ENCODE peak calls at places on chromosomes 12 and 14, in four cellular contexts. One of them, this sample, is unnamed.

GRCh38 chr14:93086441-93087055 is 29.2 kb downstream of the ITPK1 start:
- DNase-seq in CD4-positive, alpha-beta memory T cell: no peak
- DNase-seq in adrenal gland: no peak
- DNase-seq in germinal center: no peak
- DNase-seq in this sample: no peak

GRCh38 chr14:67357583-67358354 is 1.8 kb downstream of the ATP6V1D start:
- DNase-seq in CD4-positive, alpha-beta memory T cell: no peak
- DNase-seq in adrenal gland: no peak
- DNase-seq in germinal center: no peak
- DNase-seq in this sample: no peak

GRCh38 chr12:1583421-1584078 is 10.8 kb downstream of the FBXL14 start:
- DNase-seq in germinal center: peak
- DNase-seq in CD4-positive, alpha-beta memory T cell: peak
- DNase-seq in adrenal gland: peak
- DNase-seq in this sample: peak

GRCh38 chr12:91327889-91328288 is 145.3 kb upstream of the DCN start:
- DNase-seq in CD4-positive, alpha-beta memory T cell: no peak
- DNase-seq in adrenal gland: no peak
- DNase-seq in germinal center: no peak
- DNase-seq in this sample: no peak

GRCh38 chr12:6998708-6999451 is 19.4 kb downstream of the LPCAT3 start:
- DNase-seq in germinal center: no peak
- DNase-seq in adrenal gland: peak
- DNase-seq in CD4-positive, alpha-beta memory T cell: no peak
- DNase-seq in this sample: no peak

GRCh38 chr14:59328410-59328809 is 136.8 kb downstream of the GPR135 start:
- DNase-seq in germinal center: no peak
- DNase-seq in adrenal gland: no peak
- DNase-seq in CD4-positive, alpha-beta memory T cell: no peak
- DNase-seq in this sample: no peak

GRCh38 chr12:130419116-130419515 is 81.4 kb downstream of the PIWIL1 start:
- DNase-seq in CD4-positive, alpha-beta memory T cell: no peak
- DNase-seq in germinal center: no peak
- DNase-seq in adrenal gland: no peak
- DNase-seq in this sample: no peak

GRCh38 chr12:114666746-114667668 is 17.0 kb downstream of the TBX3 start:
- DNase-seq in CD4-positive, alpha-beta memory T cell: no peak
- DNase-seq in adrenal gland: peak
- DNase-seq in germinal center: no peak
- DNase-seq in this sample: no peak

This sample was measured in naive B cell.